ENCODE peak calls at places on chromosomes 11 and 22, in five cellular contexts. S, V, U, W and R are unnamed samples.

GRCh38 chr11:20003357-20003756 is 156.9 kb downstream of the DBX1 start:
- DNase-seq in V (no peak), W (no peak), U (no peak), S (no peak), R (no peak)

GRCh38 chr11:8356216-8356615 is 92.5 kb upstream of the LMO1 start:
- DNase-seq in S (no peak), W (no peak), V (no peak), U (no peak), R (no peak)

GRCh38 chr11:34313099-34313517 is 44.7 kb downstream of the ABTB2 start:
- DNase-seq in V (peak; percentile 20), U (no peak), W (no peak), S (peak; percentile 45), R (no peak)

GRCh38 chr22:48743601-48744282 is 1083.9 kb downstream of the BRD1 start:
- DNase-seq in U (no peak), W (peak; percentile 38), S (no peak), V (no peak), R (no peak)

GRCh38 chr11:34840736-34841386 is 75.3 kb downstream of the APIP start:
- DNase-seq in W (no peak), U (no peak), S (no peak), V (peak; percentile 35), R (peak; percentile 14)

GRCh38 chr22:41446057-41446501 is 522 bp downstream of the TOB2 start:
- DNase-seq in W (no peak), V (peak; percentile 54), S (peak; percentile 44), U (no peak), R (peak; percentile 9)

GRCh38 chr11:5689551-5689983 is at the start of gene TRIM22:
- DNase-seq in U (no peak), S (peak; percentile 44), V (peak; percentile 88), W (peak; percentile 57), R (peak; percentile 76)

GRCh38 chr11:81907996-81908395 is 825.7 kb downstream of the FAM181B start:
- DNase-seq in W (no peak), V (peak; percentile 21), U (no peak), S (no peak), R (no peak)

GRCh38 chr11:1072116-1072820 is 2.4 kb upstream of the MUC2 start:
- DNase-seq in W (peak; percentile 29), V (peak; percentile 48), S (peak; percentile 12), U (peak; percentile 78), R (no peak)

GRCh38 chr22:39362932-39363331 is 13.1 kb downstream of the SYNGR1 start:
- DNase-seq in S (no peak), U (no peak), V (no peak), W (no peak), R (no peak)

GRCh38 chr11:103631841-103632240 is 404.6 kb upstream of the DDI1 start:
- DNase-seq in V (peak; percentile 22), W (no peak), U (no peak), S (no peak), R (no peak)

GRCh38 chr22:28801845-28802594 is 1.7 kb upstream of the XBP1 start:
- DNase-seq in U (no peak), S (peak; percentile 39), V (no peak), W (no peak), R (no peak)

GRCh38 chr22:47457509-47458300 is 695.3 kb downstream of the TBC1D22A start:
- DNase-seq in U (no peak), S (no peak), V (no peak), W (no peak), R (no peak)

GRCh38 chr11:113974741-113975470 is at the start of gene HTR3A:
- DNase-seq in S (peak; percentile 25), W (no peak), V (no peak), U (no peak), R (no peak)

GRCh38 chr11:79439893-79440450 is 858 bp downstream of the TENM4 start:
- DNase-seq in W (no peak), S (peak; percentile 45), U (no peak), V (no peak), R (no peak)

GRCh38 chr11:84398017-84398626 is 1112.0 kb upstream of the CCDC90B start:
- DNase-seq in W (no peak), V (peak; percentile 58), U (no peak), S (no peak), R (no peak)

GRCh38 chr11:46352063-46352841 is 5.0 kb downstream of the DGKZ start:
- DNase-seq in S (peak; percentile 48), U (no peak), V (peak; percentile 51), W (peak; percentile 88), R (peak; percentile 90)

GRCh38 chr11:117900144-117900651 is 23.7 kb upstream of the FXYD6 start:
- DNase-seq in S (peak; percentile 6), V (no peak), W (peak; percentile 35), U (peak; percentile 61), R (no peak)

GRCh38 chr22:35601743-35602633 is 15.1 kb downstream of the MB start:
- DNase-seq in W (no peak), S (no peak), U (no peak), V (peak; percentile 89), R (no peak)

GRCh38 chr11:12377106-12377823 is at the start of gene PARVA:
- DNase-seq in U (peak; percentile 88), W (no peak), V (peak; percentile 94), S (peak; percentile 76), R (no peak)

GRCh38 chr22:35380013-35380412 is 883 bp upstream of the HMOX1 start:
- DNase-seq in U (no peak), S (no peak), V (peak; percentile 71), W (no peak), R (no peak)

GRCh38 chr11:64905516-64906313 is 11.3 kb downstream of the ATG2A start:
- DNase-seq in U (no peak), W (no peak), V (no peak), S (no peak), R (no peak)

GRCh38 chr11:117199061-117199915 is at the start of gene TAGLN:
- DNase-seq in V (peak; percentile 93), U (no peak), S (peak; percentile 94), W (no peak), R (no peak)

GRCh38 chr11:57199330-57199729 is 17.6 kb downstream of the LRRC55 start:
- DNase-seq in W (no peak), V (no peak), S (no peak), U (no peak), R (no peak)
- H3K36me3 ChIP-seq in W (no peaks in the 10 kb centered on the region), V (no peaks in the 10 kb centered on the region), S (no peaks in the 10 kb centered on the region), U (no peaks in the 10 kb centered on the region), R (no peaks in the 10 kb centered on the region)

GRCh38 chr11:129852125-129852740 is 36.6 kb downstream of the TMEM45B start:
- DNase-seq in V (peak; percentile 29), W (no peak), S (no peak), U (no peak), R (no peak)
- H3K4me1 ChIP-seq in V (no peaks in the 10 kb centered on the region), W (peaks cover 28% of the 10 kb centered on the region), S (no peaks in the 10 kb centered on the region), U (peaks cover 27% of the 10 kb centered on the region), R (peaks cover 32% of the 10 kb centered on the region)

GRCh38 chr11:134034496-134035381 is 34.1 kb upstream of the JAM3 start:
- DNase-seq in W (peak; percentile 48), S (no peak), U (no peak), V (peak; percentile 60), R (no peak)
- H3K27ac ChIP-seq in W (no peak overlapping the region), S (peak overlapping the region; percentile 89), U (peak overlapping the region; percentile 68), V (peak overlapping the region; percentile 45), R (no peak overlapping the region)

GRCh38 chr11:68808787-68809186 is 32.9 kb downstream of the CPT1A start:
- DNase-seq in S (no peak), V (no peak), W (no peak), U (no peak), R (no peak)
- H3K36me3 ChIP-seq in S (no peaks in the 10 kb centered on the region), V (no peaks in the 10 kb centered on the region), W (peaks cover 6% of the 10 kb centered on the region), U (peaks cover 39% of the 10 kb centered on the region), R (peaks cover 17% of the 10 kb centered on the region)

DNA sequence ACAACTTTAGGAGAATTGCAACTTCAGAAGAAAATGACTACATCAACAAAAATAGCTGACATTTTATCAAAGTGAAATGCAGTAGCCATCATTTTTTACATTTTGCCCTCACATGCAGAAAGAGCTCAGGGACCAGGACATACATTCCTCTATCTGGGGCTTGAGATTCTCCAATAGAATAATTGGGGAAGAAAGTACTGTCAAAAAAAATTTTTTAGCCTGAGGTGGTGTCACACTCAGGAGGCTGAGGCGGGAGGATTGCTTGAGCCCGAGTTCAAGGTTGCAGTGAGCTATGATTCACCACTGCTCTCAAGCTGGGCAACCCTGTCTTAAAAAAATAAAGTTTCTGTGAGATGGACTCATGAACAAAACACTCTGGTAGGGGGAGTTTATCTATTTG is 32.2 kb upstream of the DEPDC7 start:
- DNase-seq in S (no peak), V (no peak), W (no peak), U (no peak), R (no peak)
- H3K4me1 ChIP-seq in S (no peaks in the 10 kb centered on the region), V (no peaks in the 10 kb centered on the region), W (no peaks in the 10 kb centered on the region), U (no peaks in the 10 kb centered on the region), R (no peaks in the 10 kb centered on the region)

GRCh38 chr11:70331901-70332300 is 61.4 kb downstream of the PPFIA1 start:
- DNase-seq in S (no peak), W (no peak), V (no peak), U (no peak), R (no peak)

GRCh38 chr11:70326365-70326803 is 55.9 kb downstream of the PPFIA1 start:
- DNase-seq in U (no peak), S (peak; percentile 69), W (no peak), V (peak; percentile 83), R (no peak)

GRCh38 chr11:70327717-70328116 is 57.2 kb downstream of the PPFIA1 start:
- DNase-seq in V (no peak), W (no peak), S (no peak), U (no peak), R (no peak)

GRCh38 chr11:70326843-70327242 is 56.4 kb downstream of the PPFIA1 start:
- DNase-seq in U (no peak), S (no peak), W (no peak), V (no peak), R (no peak)

DNA sequence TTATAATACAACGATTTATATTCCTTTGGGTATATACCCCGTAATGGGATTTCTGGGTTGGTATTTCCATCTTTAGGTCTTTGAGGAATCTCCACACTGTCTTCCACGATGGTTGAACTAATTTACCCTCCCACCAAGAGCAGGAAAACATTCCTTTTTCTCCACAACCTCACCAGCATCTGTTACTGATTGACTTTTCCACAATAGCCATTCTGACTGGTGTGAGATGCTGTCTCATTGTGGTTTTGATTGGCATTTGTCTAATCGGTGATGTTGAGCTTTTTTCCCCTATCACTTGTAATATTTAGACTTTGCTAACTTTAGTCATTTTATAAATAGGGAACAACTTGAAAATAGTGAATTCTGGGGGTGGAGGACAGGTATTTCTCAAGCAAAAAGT is 58.1 kb downstream of the PPFIA1 start:
- DNase-seq in S (no peak), W (no peak), V (no peak), U (no peak), R (no peak)
- H3K27ac ChIP-seq in S (no peak overlapping the region), W (no peak overlapping the region), V (no peak overlapping the region), U (no peak overlapping the region), R (no peak overlapping the region)

GRCh38 chr11:2947744-2948143 is 18.5 kb upstream of the PHLDA2 start:
- DNase-seq in S (no peak), V (no peak), U (no peak), W (no peak), R (no peak)
- H3K36me3 ChIP-seq in S (no peaks in the 10 kb centered on the region), V (peaks cover 12% of the 10 kb centered on the region), U (peaks cover 68% of the 10 kb centered on the region), W (peaks cover 54% of the 10 kb centered on the region), R (peaks cover 74% of the 10 kb centered on the region)

DNA sequence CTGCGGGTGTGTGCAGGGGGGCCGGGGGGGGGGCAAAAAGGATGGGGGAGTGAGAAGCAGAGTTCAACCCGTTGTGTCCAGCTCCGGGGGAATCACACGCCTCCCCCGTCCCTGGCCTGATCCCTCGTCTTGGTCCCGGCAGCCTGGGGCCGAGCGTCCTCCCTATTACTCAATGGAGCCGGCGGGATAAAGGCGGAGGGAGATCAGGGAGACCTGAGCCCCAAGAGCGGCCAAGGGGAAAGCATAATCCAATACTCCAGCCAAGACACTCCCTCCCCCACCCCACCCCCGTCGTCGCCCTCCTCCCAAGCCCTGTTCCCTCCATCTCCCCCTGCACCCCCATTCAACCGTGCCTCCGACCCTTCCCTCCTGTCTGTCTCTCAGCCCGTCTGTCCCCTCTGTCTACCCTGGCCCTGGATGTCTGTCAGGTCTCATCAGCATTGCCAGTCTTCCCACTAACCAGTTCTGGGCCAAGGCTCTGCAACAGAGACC is 2.6 kb downstream of the PHOX2A start:
- DNase-seq in V (no peak), S (no peak), U (no peak), W (no peak), R (no peak)
- H3K4me1 ChIP-seq in V (no peaks in the 10 kb centered on the region), S (peaks cover 22% of the 10 kb centered on the region), U (peaks cover 53% of the 10 kb centered on the region), W (peaks cover 11% of the 10 kb centered on the region), R (peaks cover 22% of the 10 kb centered on the region)